ENCODE peak calls at places on chromosome 7, in ten cellular contexts. N is heart left ventricle, B is stomach, H is left ventricle myocardium inferior, J is H9, T is lower lobe of right lung, Y is cardiac muscle cell, R is body of pancreas, X is GM23338, F is suprapubic skin. K is an unnamed sample.
A peak's percentile ranks its signal among the peaks of the same experiment; 100 is the strongest.

GRCh38 chr7:133602291-133602690 is 349.4 kb downstream of the EXOC4 start:
- DNase-seq in Y (no peak), J (no peak), F (no peak), B (no peak), X (peak; percentile 14), H (no peak), N (no peak), R (peak; percentile 14), T (no peak), K (no peak)

GRCh38 chr7:128365432-128365831 is 3.9 kb upstream of the PRRT4 start:
- DNase-seq in B (no peak), N (no peak), Y (no peak), J (no peak), F (no peak), H (no peak), R (no peak), X (no peak), T (no peak), K (no peak)

GRCh38 chr7:149764481-149765398 is 8.6 kb downstream of the ZNF467 start:
- DNase-seq in B (no peak), J (peak; percentile 75), F (no peak), T (no peak), R (no peak), Y (peak; percentile 66), X (peak; percentile 76), H (no peak), N (no peak), K (no peak)

GRCh38 chr7:137669706-137670105 is 177.1 kb downstream of the DGKI start:
- DNase-seq in T (no peak), B (no peak), J (no peak), F (no peak), H (no peak), N (no peak), Y (no peak), R (no peak), X (no peak), K (no peak)

GRCh38 chr7:137977173-137977572 is 24.7 kb downstream of the CREB3L2 start:
- DNase-seq in J (no peak), H (no peak), R (no peak), T (no peak), F (no peak), B (no peak), N (no peak), Y (no peak), X (no peak), K (no peak)

GRCh38 chr7:157233677-157234076 is 95.0 kb downstream of the UBE3C start:
- DNase-seq in X (no peak), B (no peak), H (no peak), R (no peak), T (no peak), Y (no peak), J (no peak), N (no peak), F (no peak), K (no peak)

GRCh38 chr7:13981070-13981469 is 8.4 kb downstream of the ETV1 start:
- DNase-seq in J (no peak), F (peak; percentile 63), R (peak; percentile 44), N (peak; percentile 62), X (peak; percentile 56), Y (peak; percentile 19), H (no peak), B (peak; percentile 43), T (no peak), K (no peak)

GRCh38 chr7:36896956-36897594 is 172.8 kb upstream of the AOAH start:
- DNase-seq in T (no peak), H (no peak), Y (no peak), B (no peak), X (no peak), N (no peak), J (no peak), F (no peak), R (no peak), K (no peak)

GRCh38 chr7:30927040-30927439 is 15.4 kb downstream of the AQP1 start:
- DNase-seq in X (no peak), H (no peak), T (peak; percentile 13), J (no peak), R (peak; percentile 1), N (peak; percentile 13), F (no peak), Y (no peak), B (no peak), K (peak; percentile 21)

GRCh38 chr7:135731131-135731530 is 3.1 kb upstream of the SLC13A4 start:
- DNase-seq in R (no peak), Y (no peak), H (no peak), N (no peak), T (no peak), J (no peak), F (no peak), B (no peak), X (no peak), K (peak; percentile 29)

GRCh38 chr7:20624666-20625385 is 9.4 kb downstream of the ABCB5 start:
- DNase-seq in N (no peak), F (no peak), X (peak; percentile 6), Y (no peak), B (no peak), R (no peak), T (no peak), H (no peak), J (peak; percentile 35), K (no peak)

GRCh38 chr7:7972927-7973594 is 4.5 kb downstream of the GLCCI1 start:
- DNase-seq in X (no peak), F (no peak), H (no peak), R (no peak), B (no peak), Y (no peak), J (no peak), N (no peak), T (no peak), K (no peak)

GRCh38 chr7:19405546-19405945 is 260.3 kb upstream of the FERD3L start:
- DNase-seq in J (no peak), H (no peak), R (no peak), F (no peak), B (no peak), X (no peak), Y (no peak), T (no peak), N (no peak), K (no peak)

GRCh38 chr7:7641129-7641663 is 644 bp downstream of the UMAD1 start:
- DNase-seq in J (peak; percentile 34), X (peak; percentile 59), R (no peak), N (no peak), Y (peak; percentile 26), H (no peak), F (no peak), T (no peak), B (no peak), K (no peak)

GRCh38 chr7:6510476-6511133 is 40.7 kb downstream of the GRID2IP start:
- DNase-seq in J (no peak), H (no peak), R (no peak), F (no peak), X (no peak), N (no peak), T (no peak), Y (no peak), B (no peak), K (no peak)

GRCh38 chr7:27351137-27351536 is 108.5 kb downstream of the EVX1 start:
- DNase-seq in Y (no peak), J (no peak), X (no peak), N (no peak), F (no peak), B (no peak), H (no peak), R (no peak), T (no peak), K (no peak)
- H3K27me3 ChIP-seq in Y (no peaks in the 10 kb centered on the region), J (no peaks in the 10 kb centered on the region), X (no peaks in the 10 kb centered on the region), N (no peaks in the 10 kb centered on the region), F (peaks cover 12% of the 10 kb centered on the region), B (no peaks in the 10 kb centered on the region), H (peaks cover 56% of the 10 kb centered on the region), R (no peaks in the 10 kb centered on the region), T (no peaks in the 10 kb centered on the region), K (no peaks in the 10 kb centered on the region)

DNA sequence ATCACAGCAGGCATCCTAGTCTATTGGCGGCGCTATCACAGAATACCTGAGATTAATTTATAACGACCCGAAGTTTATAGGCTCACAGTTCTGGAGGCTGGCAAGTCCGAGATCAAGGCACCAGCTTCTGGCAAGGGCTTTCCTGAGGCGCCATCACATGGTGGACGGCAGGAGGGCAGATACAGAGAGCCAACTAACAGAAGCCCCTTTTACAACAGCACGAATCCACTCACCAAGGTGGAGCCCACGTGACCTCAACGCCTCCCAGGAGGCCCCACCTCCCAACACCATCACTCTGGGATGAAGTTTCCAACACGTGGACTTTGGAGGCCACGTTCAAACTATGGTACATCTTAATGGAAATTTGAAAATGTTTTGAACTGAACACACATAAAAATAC is 255.3 kb downstream of the ELFN1 start:
- DNase-seq in X (peak; percentile 56), T (peak; percentile 38), B (no peak), N (no peak), J (no peak), F (no peak), R (no peak), Y (no peak), H (no peak), K (no peak)
- TF ChIP-seq CTCF in X (peak; percentile 36), T (no peak), B (no peak), N (no peak), J (peak; percentile 39), F (no peak), R (no peak), Y (peak; percentile 29), H (no peak), K (no peak)

DNA sequence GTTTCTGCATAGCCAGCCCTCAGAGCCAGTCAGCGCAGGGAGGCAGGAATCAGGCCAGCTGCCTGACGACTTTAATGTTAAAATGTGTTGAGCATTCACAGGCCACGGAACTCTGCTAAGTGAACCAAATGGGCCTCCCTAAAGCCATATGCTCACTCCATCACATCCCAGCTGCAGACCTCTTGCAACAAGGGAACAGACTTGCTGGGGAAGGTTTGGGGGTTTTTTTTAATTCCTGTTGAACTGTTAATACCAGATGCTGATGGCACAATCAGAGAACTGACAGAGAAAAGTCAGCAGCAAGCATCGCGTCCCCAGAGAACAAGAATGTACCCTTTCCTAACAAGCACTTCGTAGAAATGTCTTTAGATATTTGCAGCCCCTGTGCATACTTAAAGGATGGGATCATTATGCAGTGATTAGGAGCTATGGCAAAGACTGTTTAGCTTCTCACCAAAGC is 900.4 kb upstream of the AUTS2 start:
- DNase-seq in Y (no peak), R (no peak), J (no peak), F (no peak), N (no peak), H (no peak), X (no peak), B (no peak), T (no peak), K (no peak)
- H3K4me1 ChIP-seq in Y (no peaks in the 10 kb centered on the region), R (no peaks in the 10 kb centered on the region), J (no peaks in the 10 kb centered on the region), F (no peaks in the 10 kb centered on the region), N (no peaks in the 10 kb centered on the region), H (no peaks in the 10 kb centered on the region), X (no peaks in the 10 kb centered on the region), B (no peaks in the 10 kb centered on the region), T (no peaks in the 10 kb centered on the region), K (no peaks in the 10 kb centered on the region)

GRCh38 chr7:1421946-1422345 is 37.3 kb downstream of the MICALL2 start:
- DNase-seq in H (no peak), X (no peak), Y (no peak), T (no peak), R (no peak), J (no peak), B (no peak), N (no peak), F (no peak), K (no peak)
- H3K27me3 ChIP-seq in H (peaks cover 93% of the 10 kb centered on the region), X (no peaks in the 10 kb centered on the region), Y (peaks cover 5% of the 10 kb centered on the region), T (peaks cover 34% of the 10 kb centered on the region), R (no peaks in the 10 kb centered on the region), J (no peaks in the 10 kb centered on the region), B (no peaks in the 10 kb centered on the region), N (peaks cover 8% of the 10 kb centered on the region), F (peaks cover 68% of the 10 kb centered on the region), K (no peaks in the 10 kb centered on the region)

K was measured in Peyer's patch.